ENCODE peak calls at places on chromosome 1, in ten cellular contexts. R, Z, U, N, H, Q, A, P, S and B are unnamed samples.

GRCh38 chr1:91630803-91631202 is 130.2 kb downstream of the CDC7 start:
- DNase-seq in R (no peak), Q (no peak), U (no peak), H (no peak), A (no peak), P (no peak), Z (no peak), S (no peak), N (no peak), B (no peak)

GRCh38 chr1:184300446-184300845 is 86.4 kb upstream of the C1orf21 start:
- DNase-seq in U (peak; percentile 58), N (no peak), Q (no peak), A (no peak), H (peak; percentile 54), Z (no peak), P (no peak), S (no peak), R (no peak), B (no peak)

GRCh38 chr1:147389532-147390184 is 147.2 kb downstream of the CHD1L start:
- DNase-seq in N (peak; percentile 39), Z (no peak), R (peak; percentile 21), H (peak; percentile 31), U (peak; percentile 56), S (peak; percentile 1), A (peak; percentile 7), P (peak; percentile 62), Q (no peak), B (peak; percentile 74)

GRCh38 chr1:93178418-93178817 is 1.8 kb downstream of the TMED5 start:
- DNase-seq in Q (no peak), A (no peak), U (peak; percentile 35), H (peak; percentile 34), R (no peak), P (no peak), S (no peak), N (no peak), Z (no peak), B (no peak)

GRCh38 chr1:180588121-180588520 is 29.4 kb downstream of the OVAAL start:
- DNase-seq in H (peak; percentile 35), R (no peak), P (no peak), S (no peak), A (no peak), U (no peak), N (no peak), Q (no peak), Z (no peak), B (no peak)

GRCh38 chr1:47710075-47711071 is 272.5 kb downstream of the FOXD2 start:
- DNase-seq in P (no peak), R (no peak), Q (peak; percentile 20), Z (peak; percentile 63), N (peak; percentile 58), S (peak; percentile 3), U (peak; percentile 67), H (peak; percentile 20), A (peak; percentile 41), B (peak; percentile 72)

GRCh38 chr1:225063722-225064121 is 134.2 kb downstream of the DNAH14 start:
- DNase-seq in N (no peak), A (no peak), Q (no peak), R (no peak), U (no peak), S (no peak), H (no peak), P (no peak), Z (no peak), B (no peak)

GRCh38 chr1:8354038-8354437 is 36.1 kb downstream of the SLC45A1 start:
- DNase-seq in S (no peak), Z (no peak), R (no peak), N (no peak), U (no peak), P (no peak), H (no peak), A (no peak), Q (no peak), B (no peak)

GRCh38 chr1:154972517-154973343 is 1.8 kb upstream of the CKS1B start:
- DNase-seq in U (peak; percentile 93), Z (peak; percentile 87), A (no peak), N (no peak), H (peak; percentile 98), P (peak; percentile 99), R (no peak), Q (no peak), S (no peak), B (peak; percentile 98)

GRCh38 chr1:207336559-207337467 is 15.3 kb downstream of the CD55 start:
- DNase-seq in U (peak; percentile 19), Q (no peak), P (no peak), Z (no peak), N (no peak), H (peak; percentile 38), R (no peak), A (peak; percentile 84), S (no peak), B (no peak)

GRCh38 chr1:55043011-55043410 is 3.7 kb downstream of the PCSK9 start:
- DNase-seq in U (no peak), P (no peak), N (no peak), Q (no peak), S (no peak), A (no peak), H (no peak), R (no peak), Z (no peak), B (no peak)